ENCODE peak calls at places on chromosomes 12 and 14, in six cellular contexts. W is thoracic aorta, Q is GM23338, M is neural progenitor cell, U is Peyer's patch, I is BE2C. K is an unnamed sample.

GRCh38 chr12:16325426-16325825 is 22.0 kb upstream of the MGST1 start:
- DNase-seq in W (no peak), Q (no peak), M (no peak), U (peak; percentile 54), I (no peak), K (no peak)

GRCh38 chr12:130163461-130164215 is 1.4 kb downstream of the FZD10 start:
- DNase-seq in W (no peak), Q (no peak), M (peak; percentile 31), U (no peak), I (no peak), K (no peak)

GRCh38 chr12:72618764-72619163 is 346.6 kb downstream of the TRHDE start:
- DNase-seq in W (no peak), Q (no peak), M (no peak), U (no peak), I (peak; percentile 6), K (no peak)

GRCh38 chr14:105365101-105365500 is 33.2 kb upstream of the TEX22 start:
- DNase-seq in W (no peak), Q (no peak), M (no peak), U (no peak), I (no peak), K (no peak)

GRCh38 chr14:24897793-24898192 is 152.2 kb downstream of the STXBP6 start:
- DNase-seq in W (no peak), Q (no peak), M (no peak), U (no peak), I (no peak), K (no peak)

GRCh38 chr14:88005050-88005481 is at the start of gene GPR65:
- DNase-seq in W (no peak), Q (no peak), M (no peak), U (peak; percentile 73), I (no peak), K (no peak)

GRCh38 chr12:9928607-9929006 is 3.6 kb downstream of the CLEC2A start:
- DNase-seq in W (no peak), Q (no peak), M (no peak), U (no peak), I (no peak), K (no peak)

GRCh38 chr12:96195845-96196451 is 1.8 kb downstream of the ELK3 start:
- DNase-seq in W (no peak), Q (peak; percentile 22), M (peak; percentile 75), U (no peak), I (peak; percentile 72), K (no peak)

GRCh38 chr12:86719381-86719780 is 463.2 kb upstream of the MGAT4C start:
- DNase-seq in W (no peak), Q (no peak), M (no peak), U (no peak), I (no peak), K (no peak)

GRCh38 chr12:32698285-32698684 is 19.2 kb downstream of the DNM1L start:
- DNase-seq in W (no peak), Q (peak; percentile 41), M (peak; percentile 25), U (no peak), I (peak; percentile 81), K (no peak)

DNA sequence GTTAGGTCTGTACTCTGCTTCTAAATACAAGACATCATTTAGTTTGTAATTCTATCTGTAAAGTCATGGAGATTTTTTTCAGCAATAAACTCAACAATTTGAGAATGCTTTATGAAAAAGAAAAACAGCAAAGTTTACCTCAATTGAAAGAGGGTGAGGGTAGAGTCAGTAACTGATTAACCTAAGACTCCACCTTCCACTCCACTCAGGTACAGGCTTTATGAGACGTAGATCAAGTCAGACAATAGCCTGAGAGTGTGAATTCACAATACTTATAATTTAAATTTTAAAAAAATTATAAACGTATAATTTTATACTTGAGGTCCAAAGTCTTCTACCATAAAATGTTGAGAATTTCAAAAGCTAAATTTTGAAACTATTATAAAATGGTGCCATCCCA is 45.9 kb downstream of the BCL2L14 start:
- DNase-seq in W (no peak), Q (no peak), M (no peak), U (no peak), I (no peak), K (no peak)
- H3K4me3 ChIP-seq in W (no peak overlapping the region), Q (no peak overlapping the region), M (no peak overlapping the region), U (no peak overlapping the region), I (no peak overlapping the region), K (no peak overlapping the region)

GRCh38 chr12:48813464-48814312 is 4.6 kb upstream of the CACNB3 start:
- DNase-seq in W (no peak), Q (peak; percentile 89), M (peak; percentile 70), U (no peak), I (no peak), K (no peak)

GRCh38 chr12:48811454-48812090 is 6.7 kb upstream of the CACNB3 start:
- DNase-seq in W (no peak), Q (no peak), M (no peak), U (no peak), I (no peak), K (no peak)

GRCh38 chr12:48814313-48815280 is 3.7 kb upstream of the CACNB3 start:
- DNase-seq in W (no peak), Q (peak; percentile 83), M (peak; percentile 90), U (peak; percentile 94), I (peak; percentile 90), K (no peak)

GRCh38 chr12:48812389-48812788 is 5.9 kb upstream of the CACNB3 start:
- DNase-seq in W (no peak), Q (no peak), M (no peak), U (no peak), I (no peak), K (no peak)

GRCh38 chr12:48810817-48811453 is 7.4 kb upstream of the CACNB3 start:
- DNase-seq in W (no peak), Q (no peak), M (no peak), U (no peak), I (no peak), K (no peak)
- H3K4me3 ChIP-seq in W (no peak overlapping the region), Q (no peak overlapping the region), M (no peak overlapping the region), U (no peak overlapping the region), I (no peak overlapping the region), K (no peak overlapping the region)

GRCh38 chr12:75641031-75641780 is 129.8 kb upstream of the KRR1 start:
- DNase-seq in W (no peak), Q (no peak), M (no peak), U (peak; percentile 63), I (no peak), K (no peak)
- H3K4me3 ChIP-seq in W (no peak overlapping the region), Q (no peak overlapping the region), M (no peak overlapping the region), U (no peak overlapping the region), I (no peak overlapping the region), K (no peak overlapping the region)

GRCh38 chr14:34817768-34818167 is 57.4 kb downstream of the BAZ1A start:
- DNase-seq in W (no peak), Q (no peak), M (no peak), U (no peak), I (no peak), K (no peak)
- H3K4me3 ChIP-seq in W (no peak overlapping the region), Q (no peak overlapping the region), M (no peak overlapping the region), U (no peak overlapping the region), I (no peak overlapping the region), K (no peak overlapping the region)

GRCh38 chr12:45913631-45914030 is 76.7 kb downstream of the SCAF11 start:
- DNase-seq in W (no peak), Q (no peak), M (no peak), U (no peak), I (peak; percentile 23), K (no peak)

GRCh38 chr12:45914090-45914489 is 76.3 kb downstream of the SCAF11 start:
- DNase-seq in W (no peak), Q (peak; percentile 20), M (peak; percentile 14), U (no peak), I (no peak), K (no peak)

DNA sequence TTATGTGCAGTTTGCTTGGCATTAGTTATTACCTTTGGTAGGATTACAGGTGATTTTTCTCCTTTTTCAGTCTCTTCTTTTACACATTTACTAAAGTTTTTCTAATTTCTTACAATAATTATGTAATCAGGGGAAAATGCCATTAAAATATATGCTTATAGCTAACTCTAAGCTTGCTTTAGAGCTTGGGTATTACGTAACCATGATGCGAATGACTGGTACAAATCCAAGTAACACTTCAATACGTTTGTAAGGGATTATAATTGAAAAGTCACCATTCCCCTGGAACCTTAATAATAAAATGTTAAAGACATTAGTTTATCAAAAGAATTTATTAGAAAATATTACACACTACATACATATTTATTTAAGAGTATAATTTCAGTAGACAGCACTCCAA is 71.6 kb downstream of the SCAF11 start:
- DNase-seq in W (no peak), Q (no peak), M (no peak), U (no peak), I (no peak), K (no peak)
- H3K4me3 ChIP-seq in W (no peak overlapping the region), Q (no peak overlapping the region), M (no peak overlapping the region), U (no peak overlapping the region), I (no peak overlapping the region), K (no peak overlapping the region)

GRCh38 chr14:97459180-97459579 is 662.0 kb downstream of the VRK1 start:
- DNase-seq in W (no peak), Q (peak; percentile 17), M (no peak), U (no peak), I (no peak), K (no peak)
- H3K4me3 ChIP-seq in W (peak overlapping the region; percentile 60), Q (peak overlapping the region; percentile 50), M (peak overlapping the region; percentile 42), U (peak overlapping the region; percentile 36), I (no peak overlapping the region), K (no peak overlapping the region)

DNA sequence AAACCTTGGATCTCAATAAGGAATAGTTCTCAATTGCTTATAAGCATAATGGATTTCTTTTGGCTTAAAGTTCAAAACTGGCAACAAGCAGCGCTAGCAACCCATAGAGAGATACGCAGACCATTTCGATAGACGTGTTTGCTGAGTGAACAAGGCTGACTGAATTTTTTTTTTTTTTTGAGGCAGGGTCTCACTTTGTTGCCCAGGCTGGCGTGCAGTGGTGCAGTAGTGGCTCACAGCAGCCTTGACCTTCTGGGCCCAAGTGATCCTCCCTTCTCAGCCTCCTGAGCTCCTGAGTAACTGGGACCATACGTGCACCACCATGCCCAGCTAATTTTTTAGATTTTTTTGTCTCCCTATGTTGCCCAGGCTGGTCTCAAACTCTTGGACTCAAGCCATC is 1.4 kb upstream of the AKAP5 start:
- DNase-seq in W (no peak), Q (no peak), M (no peak), U (no peak), I (no peak), K (no peak)
- H3K4me3 ChIP-seq in W (no peak overlapping the region), Q (no peak overlapping the region), M (no peak overlapping the region), U (no peak overlapping the region), I (no peak overlapping the region), K (no peak overlapping the region)

GRCh38 chr12:132328282-132329029 is 933 bp downstream of the GALNT9 start:
- DNase-seq in W (no peak), Q (no peak), M (no peak), U (no peak), I (no peak), K (no peak)
- H3K4me3 ChIP-seq in W (no peak overlapping the region), Q (peak overlapping the region; percentile 42), M (no peak overlapping the region), U (no peak overlapping the region), I (no peak overlapping the region), K (no peak overlapping the region)

K was measured in iPS DF 6.9.